ENCODE peak calls at places on chromosomes 3 and 15, in ten cellular contexts. X is GM23338, H is astrocyte, G is cardiac muscle cell, Y is head of caudate nucleus, F is activated gamma-delta T cell treated with Interleukin-2 at 50 U/mL for 16 hours, B is AG04449, T is A549, K is posterior cingulate gyrus, P is lung. N is an unnamed sample.

GRCh38 chr3:123365450-123366143 is 83.3 kb downstream of the ADCY5 start:
- DNase-seq in G (peak), P (no peak), T (peak), H (no peak), K (no peak), Y (no peak), X (peak), B (no peak), F (no peak), N (peak)

GRCh38 chr3:184672972-184673875 is 38.6 kb downstream of the MAGEF1 start:
- DNase-seq in G (no peak), T (no peak), K (no peak), B (no peak), H (no peak), Y (no peak), F (no peak), X (no peak), P (no peak), N (no peak)

GRCh38 chr3:156161172-156161571 is 40.8 kb downstream of the KCNAB1 start:
- DNase-seq in G (no peak), K (no peak), T (no peak), F (no peak), B (no peak), H (peak), P (no peak), X (no peak), Y (no peak), N (no peak)

GRCh38 chr3:118057086-118057485 is 977.6 kb downstream of the IGSF11 start:
- DNase-seq in K (no peak), H (no peak), Y (no peak), B (no peak), G (no peak), F (no peak), X (no peak), T (no peak), P (no peak), N (no peak)

GRCh38 chr15:85048430-85048829 is 66.8 kb downstream of the PDE8A start:
- DNase-seq in H (peak), F (no peak), X (no peak), T (no peak), P (no peak), G (no peak), Y (no peak), B (no peak), K (no peak), N (no peak)

GRCh38 chr15:92848852-92849598 is 51.1 kb upstream of the CHD2 start:
- DNase-seq in T (no peak), G (no peak), B (no peak), P (no peak), F (peak), Y (no peak), H (peak), X (no peak), K (no peak), N (no peak)

GRCh38 chr15:52183562-52184173 is 7.5 kb downstream of the GNB5 start:
- DNase-seq in P (no peak), F (no peak), H (no peak), X (peak), G (peak), T (peak), K (no peak), B (no peak), Y (no peak), N (no peak)

GRCh38 chr3:138767498-138768104 is 67.1 kb downstream of the PIK3CB start:
- DNase-seq in B (no peak), G (no peak), T (no peak), H (no peak), P (no peak), Y (no peak), K (no peak), F (no peak), X (no peak), N (no peak)

GRCh38 chr3:120167488-120167887 is 73.2 kb upstream of the GSK3B start:
- DNase-seq in X (no peak), Y (no peak), P (no peak), H (no peak), T (no peak), K (no peak), F (no peak), B (no peak), G (no peak), N (no peak)

GRCh38 chr3:141288331-141288990 is 56.8 kb downstream of the PXYLP1 start:
- DNase-seq in H (no peak), P (no peak), K (no peak), G (no peak), X (no peak), B (no peak), T (no peak), Y (no peak), F (no peak), N (no peak)

GRCh38 chr3:192409838-192410683 is 317.3 kb downstream of the FGF12 start:
- DNase-seq in F (no peak), X (peak), Y (no peak), H (peak), P (no peak), B (no peak), K (peak), T (peak), G (peak), N (no peak)

GRCh38 chr15:40310001-40310959 is 2.5 kb upstream of the PLCB2 start:
- DNase-seq in X (peak), T (peak), F (peak), K (peak), H (no peak), B (no peak), P (peak), G (peak), Y (peak), N (no peak)

GRCh38 chr3:27559835-27560234 is 75.7 kb upstream of the SLC4A7 start:
- DNase-seq in X (no peak), F (no peak), B (peak), K (no peak), H (peak), T (no peak), G (no peak), Y (no peak), P (peak), N (no peak)

GRCh38 chr15:95825672-95826387 is 504.7 kb upstream of the NR2F2 start:
- DNase-seq in H (no peak), X (no peak), G (no peak), F (no peak), P (no peak), Y (no peak), K (no peak), T (no peak), B (no peak), N (no peak)

GRCh38 chr15:65254237-65254820 is 32.4 kb downstream of the PARP16 start:
- DNase-seq in G (no peak), P (no peak), Y (no peak), K (no peak), T (no peak), X (peak), B (no peak), H (no peak), F (no peak), N (no peak)